ENCODE peak calls at places on chromosomes 16 and 17, in six cellular contexts. X is IMR-90, S is cardiac muscle cell, E is transverse colon, K is mucosa of descending colon, N is Caco-2. H is an unnamed sample.

GRCh38 chr17:64278614-64279013 is 15.6 kb upstream of the TEX2 start:
- DNase-seq in S (peak; percentile 53), K (peak; percentile 37), N (no peak), E (peak; percentile 20), X (peak; percentile 71), H (no peak)

GRCh38 chr17:42819939-42820535 is 4.0 kb downstream of the BECN1 start:
- DNase-seq in S (peak; percentile 67), N (peak; percentile 78), K (peak; percentile 71), E (peak; percentile 66), X (peak; percentile 37), H (peak; percentile 88)

GRCh38 chr16:69321080-69321479 is 9.3 kb downstream of the PDF start:
- DNase-seq in X (no peak), E (no peak), K (no peak), S (no peak), N (no peak), H (no peak)

GRCh38 chr17:16269658-16270057 is 52.6 kb downstream of the PIGL start:
- DNase-seq in X (peak; percentile 87), K (no peak), N (no peak), S (peak; percentile 58), E (no peak), H (no peak)

GRCh38 chr17:78075011-78075410 is 53.5 kb downstream of the TMC6 start:
- DNase-seq in X (no peak), S (no peak), K (no peak), N (no peak), E (no peak), H (no peak)

GRCh38 chr17:63170795-63171194 is 204.8 kb downstream of the TANC2 start:
- DNase-seq in K (no peak), E (no peak), S (no peak), N (no peak), X (no peak), H (no peak)

GRCh38 chr17:81309140-81309858 is 14.2 kb upstream of the SLC38A10 start:
- DNase-seq in N (peak; percentile 95), K (peak; percentile 98), E (peak; percentile 96), S (peak; percentile 60), X (peak; percentile 51), H (peak; percentile 77)

GRCh38 chr17:61183793-61184192 is 215.8 kb upstream of the TBX2 start:
- DNase-seq in X (no peak), E (no peak), N (no peak), S (no peak), K (no peak), H (no peak)

GRCh38 chr16:30930160-30930571 is 6.8 kb downstream of the FBXL19 start:
- DNase-seq in K (no peak), E (no peak), X (no peak), S (no peak), N (no peak), H (no peak)

GRCh38 chr16:57144027-57144426 is 41.8 kb downstream of the PSME3IP1 start:
- DNase-seq in N (no peak), K (no peak), E (no peak), S (no peak), X (no peak), H (no peak)
- H3K4me1 ChIP-seq in N (no peaks in the 10 kb centered on the region), K (peaks cover 27% of the 10 kb centered on the region), E (peaks cover 52% of the 10 kb centered on the region), S (no peaks in the 10 kb centered on the region), X (peaks cover 6% of the 10 kb centered on the region), H (peaks cover 24% of the 10 kb centered on the region)

GRCh38 chr17:68600881-68601564 is at the start of gene FAM20A:
- DNase-seq in K (peak; percentile 18), S (no peak), X (no peak), E (peak; percentile 13), N (peak; percentile 18), H (peak; percentile 59)

GRCh38 chr17:68599873-68600122 is 1.4 kb downstream of the FAM20A start:
- DNase-seq in E (no peak), X (no peak), S (no peak), K (no peak), N (no peak), H (no peak)

GRCh38 chr17:68599091-68599872 is 1.9 kb downstream of the FAM20A start:
- DNase-seq in N (peak; percentile 35), E (no peak), S (no peak), K (no peak), X (no peak), H (no peak)

GRCh38 chr17:68601565-68602266 is 549 bp upstream of the FAM20A start:
- DNase-seq in X (no peak), K (no peak), S (no peak), N (no peak), E (no peak), H (no peak)

GRCh38 chr17:68600123-68600880 is 865 bp downstream of the FAM20A start:
- DNase-seq in X (no peak), N (peak; percentile 66), S (no peak), E (peak; percentile 10), K (no peak), H (peak; percentile 75)
- TF ChIP-seq CTCF in X (no peak), N (peak; percentile 27), S (peak; percentile 26), E (no peak), K (no peak), H (peak; percentile 46)

DNA sequence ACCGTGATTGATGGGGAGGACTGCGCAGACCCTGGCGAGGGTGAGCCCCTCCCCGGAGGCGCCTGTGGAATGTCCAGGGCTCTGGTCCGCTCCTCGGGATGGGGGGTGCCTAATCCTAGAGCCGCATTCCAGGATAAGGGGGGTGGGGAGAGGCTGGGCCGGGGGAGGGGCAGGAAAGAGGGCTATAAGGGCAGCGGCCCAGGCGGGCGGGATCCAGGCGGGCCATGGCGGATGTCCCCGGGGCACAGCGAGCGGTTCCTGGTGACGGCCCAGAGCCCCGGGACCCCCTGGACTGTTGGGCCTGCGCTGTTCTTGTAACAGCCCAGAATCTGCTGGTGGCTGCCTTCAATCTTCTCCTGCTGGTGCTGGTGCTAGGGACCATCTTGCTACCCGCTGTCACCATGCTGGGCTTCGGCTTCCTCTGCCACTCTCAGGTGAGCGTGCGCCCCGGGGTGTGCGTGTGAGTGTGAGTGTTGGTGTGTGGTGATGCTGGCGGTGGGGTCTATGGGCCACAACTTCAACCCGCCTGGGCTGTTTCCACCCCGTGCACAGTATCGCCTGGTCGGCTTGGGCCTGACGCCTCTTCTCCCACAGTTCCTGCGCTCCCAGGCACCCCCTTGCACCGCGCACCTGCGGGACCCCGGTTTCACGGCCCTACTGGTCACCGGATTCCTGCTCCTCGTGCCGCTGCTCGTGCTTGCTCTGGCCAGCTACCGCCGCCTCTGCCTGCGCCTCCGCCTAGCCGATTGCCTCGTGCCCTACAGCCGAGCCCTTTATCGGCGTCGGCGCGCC is at the start of gene TMEM88:
- DNase-seq in E (no peak), X (no peak), K (peak; percentile 29), N (no peak), S (peak; percentile 27), H (peak; percentile 96)
- H3K4me1 ChIP-seq in E (peaks cover 46% of the 10 kb centered on the region), X (peaks cover 22% of the 10 kb centered on the region), K (peaks cover 43% of the 10 kb centered on the region), N (no peaks in the 10 kb centered on the region), S (peaks cover 27% of the 10 kb centered on the region), H (peaks cover 46% of the 10 kb centered on the region)

GRCh38 chr17:75722076-75722475 is 817 bp downstream of the ITGB4 start:
- DNase-seq in K (peak; percentile 74), X (no peak), S (no peak), N (no peak), E (peak; percentile 71), H (no peak)

GRCh38 chr17:75719732-75720131 is 1.5 kb upstream of the ITGB4 start:
- DNase-seq in K (no peak), E (no peak), X (no peak), S (no peak), N (no peak), H (no peak)

GRCh38 chr17:75721463-75722011 is 278 bp downstream of the ITGB4 start:
- DNase-seq in X (no peak), N (no peak), K (peak; percentile 71), S (no peak), E (peak; percentile 61), H (no peak)

GRCh38 chr17:75722542-75723095 is 1.4 kb downstream of the ITGB4 start:
- DNase-seq in K (peak; percentile 29), X (no peak), N (no peak), S (no peak), E (no peak), H (no peak)

DNA sequence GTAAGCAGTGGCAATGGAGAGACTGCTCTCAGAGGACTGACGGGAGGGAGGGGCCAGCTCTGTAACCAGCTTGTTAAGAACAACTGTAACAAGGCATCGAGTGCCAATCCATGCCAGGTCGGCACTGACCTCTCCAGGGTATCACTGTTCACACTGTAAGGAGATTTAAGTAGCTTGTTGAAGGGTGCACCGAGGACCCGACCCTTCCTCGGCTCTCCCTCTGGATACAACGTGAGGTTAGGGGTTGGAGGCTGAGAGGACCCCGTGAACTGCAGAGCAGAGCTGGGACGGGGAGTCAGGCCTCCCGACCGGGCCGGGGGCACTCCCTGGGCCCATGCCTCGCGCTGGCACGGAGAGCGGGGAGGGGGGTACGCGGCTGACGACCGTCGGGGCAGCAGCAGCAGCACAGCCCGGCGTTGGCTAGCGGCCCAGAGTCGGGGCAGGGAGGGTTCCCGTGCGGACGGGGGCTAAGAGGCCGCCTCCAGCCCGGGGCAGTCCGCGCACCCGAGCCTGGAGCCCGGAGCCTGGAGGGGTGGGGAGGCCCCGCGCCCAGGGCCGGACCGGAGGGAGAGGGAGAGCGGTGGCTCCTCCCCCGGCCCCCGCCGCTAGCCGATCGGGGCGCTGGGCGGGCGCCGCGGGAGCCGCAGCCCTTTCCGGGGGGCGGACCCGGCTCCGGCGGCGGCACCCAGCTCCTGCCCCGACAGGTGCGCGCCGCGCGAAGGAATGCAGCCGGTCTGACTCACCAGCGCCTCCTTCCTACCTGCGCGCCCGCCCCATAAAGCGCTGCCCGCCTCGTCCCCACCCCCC is at the start of gene ITGB4:
- DNase-seq in X (no peak), E (peak; percentile 91), K (peak; percentile 89), S (peak; percentile 6), N (peak; percentile 94), H (peak; percentile 80)
- TF ChIP-seq CTCF in X (no peak), E (no peak), K (no peak), S (no peak), N (peak; percentile 24), H (peak; percentile 30)